ENCODE peak calls at places on chromosomes 7 and 10, in five cellular contexts. H is endothelial cell of umbilical vein, C is GM12878, S is HCT116, X is H1. L is an unnamed sample.

GRCh38 chr7:924541-925231 is 29.8 kb downstream of the ADAP1 start:
- DNase-seq in H (no peak), C (no peak), S (no peak), X (no peak), L (no peak)

GRCh38 chr10:12559578-12560178 is 210.3 kb downstream of the CAMK1D start:
- DNase-seq in H (no peak), C (no peak), S (no peak), X (no peak), L (no peak)

GRCh38 chr10:63115732-63116383 is 17.3 kb upstream of the NRBF2 start:
- DNase-seq in H (peak; percentile 18), C (no peak), S (no peak), X (no peak), L (no peak)

GRCh38 chr7:124324262-124324661 is 291.4 kb upstream of the TMEM229A start:
- DNase-seq in H (no peak), C (no peak), S (no peak), X (no peak), L (no peak)

GRCh38 chr10:86067436-86068050 is 299.1 kb downstream of the GRID1 start:
- DNase-seq in H (no peak), C (no peak), S (no peak), X (no peak), L (no peak)

GRCh38 chr10:126160971-126161630 is 227.2 kb downstream of the ADAM12 start:
- DNase-seq in H (no peak), C (no peak), S (peak; percentile 50), X (no peak), L (no peak)

GRCh38 chr7:405489-406211 is 114.0 kb downstream of the PDGFA start:
- DNase-seq in H (no peak), C (no peak), S (no peak), X (peak; percentile 47), L (no peak)

GRCh38 chr10:12358863-12359647 is 9.7 kb downstream of the CAMK1D start:
- DNase-seq in H (no peak), C (no peak), S (no peak), X (no peak), L (no peak)

GRCh38 chr7:28588606-28589005 is 176.3 kb downstream of the CREB5 start:
- DNase-seq in H (no peak), C (no peak), S (no peak), X (no peak), L (no peak)

GRCh38 chr10:13555884-13556529 is 27.2 kb upstream of the BEND7 start:
- DNase-seq in H (no peak), C (no peak), S (no peak), X (no peak), L (no peak)

GRCh38 chr10:110568055-110568735 is 700 bp downstream of the SMC3 start:
- DNase-seq in H (peak; percentile 45), C (no peak), S (no peak), X (no peak), L (no peak)

GRCh38 chr7:133911724-133912123 is 215.4 kb upstream of the LRGUK start:
- DNase-seq in H (no peak), C (peak; percentile 2), S (no peak), X (no peak), L (no peak)

GRCh38 chr7:134710854-134711624 is 64.4 kb downstream of the BPGM start:
- DNase-seq in H (no peak), C (no peak), S (no peak), X (no peak), L (no peak)

GRCh38 chr7:137996386-137996851 is 5.5 kb downstream of the CREB3L2 start:
- DNase-seq in H (peak; percentile 93), C (no peak), S (no peak), X (no peak), L (no peak)

GRCh38 chr7:35571596-35572240 is 123.2 kb downstream of the HERPUD2 start:
- DNase-seq in H (no peak), C (no peak), S (no peak), X (no peak), L (no peak)

GRCh38 chr7:4641091-4641666 is 40.9 kb upstream of the FOXK1 start:
- DNase-seq in H (no peak), C (no peak), S (no peak), X (no peak), L (no peak)

GRCh38 chr10:69742928-69743602 is 58.6 kb upstream of the COL13A1 start:
- DNase-seq in H (peak; percentile 29), C (no peak), S (peak; percentile 18), X (peak; percentile 86), L (no peak)

GRCh38 chr7:122453432-122453831 is 148.9 kb upstream of the FEZF1 start:
- DNase-seq in H (no peak), C (no peak), S (no peak), X (no peak), L (no peak)

GRCh38 chr7:121030308-121030707 is 41.8 kb downstream of the CPED1 start:
- DNase-seq in H (no peak), C (no peak), S (no peak), X (no peak), L (no peak)

GRCh38 chr7:16794990-16795389 is 9.8 kb downstream of the AGR2 start:
- DNase-seq in H (no peak), C (no peak), S (no peak), X (no peak), L (no peak)

GRCh38 chr10:4282496-4282895 is 497.5 kb upstream of the KLF6 start:
- DNase-seq in H (no peak), C (no peak), S (no peak), X (no peak), L (no peak)
- H3K27ac ChIP-seq in H (no peak overlapping the region), C (no peak overlapping the region), S (no peak overlapping the region), X (no peak overlapping the region), L (no peak overlapping the region)

GRCh38 chr7:150945853-150946825 is 32.0 kb downstream of the KCNH2 start:
- DNase-seq in H (no peak), C (no peak), S (no peak), X (no peak), L (no peak)
- TF ChIP-seq POLR2AphosphoS5 in H (no peak), C (no peak), S (no peak), X (no peak), L (no peak)

GRCh38 chr7:7347045-7347444 is 164.7 kb downstream of the C1GALT1 start:
- DNase-seq in H (no peak), C (no peak), S (no peak), X (no peak), L (no peak)

GRCh38 chr7:7352845-7353244 is 170.5 kb downstream of the C1GALT1 start:
- DNase-seq in H (no peak), C (no peak), S (no peak), X (peak; percentile 52), L (no peak)

GRCh38 chr7:7351156-7351555 is 168.8 kb downstream of the C1GALT1 start:
- DNase-seq in H (no peak), C (no peak), S (no peak), X (no peak), L (no peak)

GRCh38 chr7:7351832-7352231 is 169.5 kb downstream of the C1GALT1 start:
- DNase-seq in H (no peak), C (no peak), S (no peak), X (no peak), L (no peak)

DNA sequence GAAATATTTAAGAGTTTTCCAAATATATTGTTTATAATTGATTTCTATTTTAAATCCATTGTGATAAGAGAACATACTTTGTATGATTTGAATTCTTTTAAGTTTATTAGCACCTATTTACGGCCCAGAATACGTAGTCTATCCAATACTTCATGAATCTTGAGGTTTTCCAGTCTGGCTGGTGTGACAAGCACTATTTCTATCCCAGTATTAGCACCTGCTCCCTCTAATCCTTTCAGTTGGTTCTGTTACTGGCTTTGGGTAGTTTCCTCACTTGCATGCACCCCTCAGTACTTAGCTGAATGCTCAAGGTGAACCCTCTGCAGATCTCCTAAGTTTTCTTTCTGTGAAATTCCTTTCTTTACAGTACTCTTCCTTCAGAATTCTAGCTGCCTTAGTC is 166.8 kb downstream of the C1GALT1 start:
- DNase-seq in H (no peak), C (no peak), S (no peak), X (no peak), L (no peak)
- H3K9ac ChIP-seq in H (no peak overlapping the region), C (no peak overlapping the region), S (no peak overlapping the region), X (no peak overlapping the region), L (no peak overlapping the region)

DNA sequence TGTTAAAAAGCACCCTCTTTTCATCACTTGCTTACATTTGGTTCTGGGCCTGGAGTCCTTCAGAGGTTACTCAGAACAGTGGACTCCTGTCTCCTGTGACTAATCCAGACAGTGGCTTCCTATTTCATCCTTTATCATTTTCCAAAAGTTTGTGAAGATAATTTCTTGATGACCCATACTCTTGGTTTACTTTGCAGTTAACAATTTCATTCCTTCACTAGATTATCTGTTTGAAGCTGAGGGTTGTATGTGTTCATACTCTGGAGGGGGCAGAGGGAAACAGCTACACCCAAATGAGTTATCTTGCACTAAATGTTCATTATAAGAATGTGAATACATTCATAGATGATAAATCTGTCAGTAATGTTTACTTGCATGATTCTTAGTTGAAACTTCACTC is 124.7 kb downstream of the ZNF248 start:
- DNase-seq in H (no peak), C (no peak), S (no peak), X (no peak), L (no peak)
- H3K27ac ChIP-seq in H (no peak overlapping the region), C (no peak overlapping the region), S (no peak overlapping the region), X (no peak overlapping the region), L (no peak overlapping the region)

DNA sequence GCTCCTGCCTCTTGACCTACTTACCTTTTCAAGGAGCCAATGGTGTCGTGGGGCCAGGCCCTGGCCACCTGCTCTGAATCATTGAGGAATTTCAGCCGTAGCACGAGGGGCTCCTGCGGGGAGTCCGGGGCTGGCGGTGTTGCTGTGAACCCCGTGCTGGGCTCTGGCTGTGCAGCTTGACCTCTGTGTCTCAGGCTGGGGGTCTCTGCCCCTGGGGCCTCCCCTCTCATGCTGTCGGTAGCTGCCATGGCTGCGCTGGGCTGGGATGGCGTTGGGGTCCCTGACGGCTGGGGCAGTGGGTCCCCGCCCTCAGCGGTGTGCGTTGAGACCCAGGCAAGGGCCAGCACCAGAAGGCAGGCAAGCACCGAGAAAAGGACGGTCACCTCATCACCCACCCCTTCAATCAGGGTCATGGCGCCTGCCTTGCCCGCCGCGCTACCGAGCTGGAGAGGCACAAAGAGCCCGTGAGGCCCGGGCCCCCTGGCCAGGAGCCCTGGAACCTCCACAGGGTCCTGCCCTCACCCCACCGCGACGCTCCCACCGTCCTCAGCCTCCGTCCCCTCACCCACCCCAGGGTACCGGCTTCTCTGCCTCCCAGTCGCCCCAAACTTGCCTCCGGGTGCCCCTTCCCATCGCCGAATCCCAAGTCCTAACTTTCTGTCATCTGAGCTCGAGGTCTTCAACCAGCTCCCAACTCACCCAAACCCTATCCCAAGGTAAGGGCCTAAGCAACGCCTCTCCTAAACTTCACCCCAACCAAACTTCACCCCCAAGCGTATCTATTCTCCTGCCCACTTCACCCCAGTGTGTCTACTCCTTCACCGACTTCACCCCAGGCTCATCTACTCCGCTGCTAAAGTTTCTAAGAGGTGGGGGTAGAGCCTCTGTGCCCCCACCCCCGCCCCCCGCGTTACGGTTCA is 882 bp downstream of the TMUB1 start:
- DNase-seq in H (no peak), C (no peak), S (no peak), X (no peak), L (no peak)
- TF ChIP-seq POLR2AphosphoS5 in H (no peak), C (no peak), S (no peak), X (no peak), L (no peak)

GRCh38 chr7:100626055-100626454 is 13.7 kb downstream of the MOSPD3 start:
- DNase-seq in H (no peak), C (no peak), S (no peak), X (no peak), L (no peak)
- H3K9ac ChIP-seq in H (no peak overlapping the region), C (no peak overlapping the region), S (peak overlapping the region; percentile 96), X (no peak overlapping the region), L (no peak overlapping the region)

GRCh38 chr7:25456467-25457171 is 228.3 kb upstream of the NPVF start:
- DNase-seq in H (no peak), C (no peak), S (no peak), X (no peak), L (no peak)
- H3K27ac ChIP-seq in H (no peak overlapping the region), C (no peak overlapping the region), S (no peak overlapping the region), X (no peak overlapping the region), L (no peak overlapping the region)

GRCh38 chr7:105454058-105454739 is 65.5 kb upstream of the SRPK2 start:
- DNase-seq in H (no peak), C (no peak), S (no peak), X (no peak), L (peak; percentile 98)
- TF ChIP-seq POLR2AphosphoS5 in H (no peak), C (no peak), S (no peak), X (no peak), L (peak; percentile 70)